ENCODE peak calls at places on chromosomes 4 and X, in nine cellular contexts. S, U, F, R, N, V, J, P and X are unnamed samples.

GRCh38 chr4:39846135-39846534 is 131.6 kb downstream of the PDS5A start:
- DNase-seq in S (no peak), U (peak; percentile 14), F (no peak), R (no peak), N (no peak), V (no peak), J (no peak), P (no peak), X (no peak)

GRCh38 chr4:138404801-138405200 is 162.7 kb upstream of the SLC7A11 start:
- DNase-seq in S (no peak), U (no peak), F (no peak), R (no peak), N (no peak), V (no peak), J (no peak), P (no peak), X (no peak)

GRCh38 chr4:105707783-105708182 is 706 bp downstream of the INTS12 start:
- DNase-seq in S (peak; percentile 14), U (no peak), F (no peak), R (no peak), N (no peak), V (no peak), J (no peak), P (no peak), X (no peak)

GRCh38 chrX:108341947-108342346 is 96.3 kb downstream of the COL4A6 start:
- DNase-seq in S (no peak), U (no peak), F (no peak), R (no peak), N (no peak), V (no peak), J (no peak), P (no peak), X (no peak)

GRCh38 chr4:3461515-3462291 is 1.4 kb upstream of the DOK7 start:
- DNase-seq in S (no peak), U (peak; percentile 49), F (peak; percentile 79), R (no peak), N (peak; percentile 84), V (no peak), J (no peak), P (peak; percentile 88), X (no peak)

GRCh38 chr4:1576200-1576960 is 107.7 kb downstream of the FAM53A start:
- DNase-seq in S (no peak), U (no peak), F (no peak), R (no peak), N (no peak), V (no peak), J (no peak), P (peak; percentile 25), X (no peak)

GRCh38 chrX:40580537-40581332 is at the start of gene ATP6AP2:
- DNase-seq in S (peak; percentile 87), U (peak; percentile 89), F (peak; percentile 92), R (peak; percentile 87), N (peak; percentile 93), V (peak; percentile 71), J (peak; percentile 98), P (peak; percentile 94), X (peak; percentile 87)

GRCh38 chr4:87117730-87118075 is 102.7 kb downstream of the KLHL8 start:
- DNase-seq in S (no peak), U (no peak), F (no peak), R (no peak), N (no peak), V (no peak), J (no peak), P (no peak), X (no peak)

GRCh38 chr4:54526560-54526959 is 131.2 kb upstream of the KIT start:
- DNase-seq in S (no peak), U (no peak), F (no peak), R (no peak), N (no peak), V (no peak), J (no peak), P (no peak), X (no peak)

GRCh38 chr4:61520688-61521160 is 320.6 kb downstream of the ADGRL3 start:
- DNase-seq in S (no peak), U (no peak), F (peak; percentile 60), R (no peak), N (no peak), V (no peak), J (no peak), P (no peak), X (no peak)

GRCh38 chr4:177107288-177107901 is 202.3 kb upstream of the NEIL3 start:
- DNase-seq in S (no peak), U (no peak), F (no peak), R (no peak), N (no peak), V (no peak), J (no peak), P (no peak), X (no peak)

GRCh38 chr4:8829584-8829983 is 42.1 kb downstream of the HMX1 start:
- DNase-seq in S (no peak), U (no peak), F (no peak), R (no peak), N (no peak), V (no peak), J (peak; percentile 52), P (no peak), X (no peak)

GRCh38 chr4:3707423-3708102 is 58.6 kb upstream of the ADRA2C start:
- DNase-seq in S (no peak), U (no peak), F (no peak), R (no peak), N (no peak), V (no peak), J (no peak), P (no peak), X (no peak)

GRCh38 chr4:151458148-151458547 is 49.2 kb downstream of the FHIP1A start:
- DNase-seq in S (no peak), U (no peak), F (no peak), R (no peak), N (no peak), V (no peak), J (no peak), P (no peak), X (no peak)

GRCh38 chr4:147821555-147821954 is 89.7 kb downstream of the ARHGAP10 start:
- DNase-seq in S (no peak), U (no peak), F (no peak), R (no peak), N (no peak), V (no peak), J (no peak), P (no peak), X (no peak)

GRCh38 chr4:110049951-110050925 is 137.6 kb downstream of the EGF start:
- DNase-seq in S (peak; percentile 43), U (peak; percentile 36), F (peak; percentile 18), R (no peak), N (peak; percentile 20), V (no peak), J (no peak), P (no peak), X (peak; percentile 47)

GRCh38 chr4:75672461-75673026 is 667 bp downstream of the G3BP2 start:
- DNase-seq in S (peak; percentile 83), U (peak; percentile 50), F (peak; percentile 62), R (peak; percentile 52), N (peak; percentile 81), V (peak; percentile 67), J (peak; percentile 94), P (peak; percentile 87), X (peak; percentile 65)

GRCh38 chr4:83282049-83282535 is 2.5 kb downstream of the COQ2 start:
- DNase-seq in S (peak; percentile 68), U (peak; percentile 57), F (peak; percentile 41), R (peak; percentile 48), N (peak; percentile 20), V (no peak), J (no peak), P (no peak), X (peak; percentile 42)

GRCh38 chrX:133984857-133985163 is 584 bp downstream of the GPC3 start:
- DNase-seq in S (no peak), U (no peak), F (no peak), R (no peak), N (no peak), V (no peak), J (no peak), P (no peak), X (no peak)

GRCh38 chr4:176001171-176002006 is 64.3 kb upstream of the WDR17 start:
- DNase-seq in S (no peak), U (peak; percentile 76), F (peak; percentile 51), R (no peak), N (no peak), V (no peak), J (peak; percentile 80), P (no peak), X (peak; percentile 10)

GRCh38 chr4:52641853-52642563 is 17.1 kb downstream of the USP46 start:
- DNase-seq in S (no peak), U (peak; percentile 42), F (no peak), R (no peak), N (no peak), V (no peak), J (no peak), P (no peak), X (peak; percentile 45)

GRCh38 chrX:32873786-32874185 is 337.6 kb downstream of the DMD start:
- DNase-seq in S (no peak), U (no peak), F (no peak), R (no peak), N (no peak), V (no peak), J (no peak), P (no peak), X (no peak)

GRCh38 chrX:1213971-1214370 is 1.5 kb upstream of the CRLF2 start:
- DNase-seq in S (no peak), U (no peak), F (no peak), R (no peak), N (no peak), V (no peak), J (peak; percentile 48), P (no peak), X (no peak)

GRCh38 chr4:156983366-156983765 is 11.8 kb upstream of the PDGFC start:
- DNase-seq in S (no peak), U (peak; percentile 37), F (no peak), R (no peak), N (no peak), V (no peak), J (no peak), P (no peak), X (no peak)

GRCh38 chr4:57554693-57555092 is 444.5 kb upstream of the IGFBP7 start:
- DNase-seq in S (no peak), U (no peak), F (no peak), R (no peak), N (no peak), V (no peak), J (no peak), P (no peak), X (no peak)

GRCh38 chr4:113436360-113436759 is 325.2 kb downstream of the CAMK2D start:
- DNase-seq in S (no peak), U (no peak), F (no peak), R (no peak), N (no peak), V (no peak), J (no peak), P (no peak), X (no peak)

GRCh38 chrX:104195489-104196084 is 29.3 kb downstream of the FAM199X start:
- DNase-seq in S (peak; percentile 21), U (peak; percentile 30), F (peak; percentile 20), R (no peak), N (no peak), V (no peak), J (no peak), P (no peak), X (peak; percentile 35)

GRCh38 chr4:127141857-127142256 is 490.9 kb upstream of the INTU start:
- DNase-seq in S (no peak), U (no peak), F (no peak), R (no peak), N (no peak), V (no peak), J (no peak), P (no peak), X (no peak)